ENCODE peak calls at places on chromosomes 4 and X, in six cellular contexts. J, X, D, A, Q and M are unnamed samples.

GRCh38 chrX:69277961-69278795 is 112.9 kb upstream of the PJA1 start:
- DNase-seq in J (no peak), X (no peak), A (no peak), Q (peak), D (no peak), M (no peak)

GRCh38 chr4:7753271-7753670 is 186.4 kb downstream of the AFAP1 start:
- DNase-seq in J (no peak), A (no peak), D (no peak), X (no peak), Q (no peak), M (no peak)

GRCh38 chrX:46573896-46574336 is 351 bp downstream of the CHST7 start:
- DNase-seq in A (no peak), X (peak), J (peak), D (peak), Q (peak), M (no peak)

GRCh38 chrX:115892787-115893671 is 277.5 kb upstream of the AGTR2 start:
- DNase-seq in A (peak), X (no peak), Q (peak), D (no peak), J (peak), M (no peak)

GRCh38 chr4:123505457-123506310 is 109.1 kb downstream of the SPRY1 start:
- DNase-seq in Q (peak), D (peak), X (peak), A (no peak), J (peak), M (peak)

GRCh38 chr4:52199574-52200338 is 148.7 kb downstream of the SPATA18 start:
- DNase-seq in Q (no peak), A (peak), J (peak), X (no peak), D (peak), M (no peak)

GRCh38 chr4:3387154-3387942 is 54.4 kb upstream of the HGFAC start:
- DNase-seq in Q (no peak), A (no peak), J (no peak), X (peak), D (no peak), M (no peak)

GRCh38 chr4:169198167-169198566 is 72.6 kb downstream of the SH3RF1 start:
- DNase-seq in Q (no peak), J (no peak), X (no peak), D (no peak), A (no peak), M (no peak)

GRCh38 chr4:55758081-55758480 is 61.5 kb upstream of the EXOC1L start:
- DNase-seq in J (no peak), D (peak), Q (no peak), A (no peak), X (no peak), M (no peak)

GRCh38 chr4:139740531-139741041 is 75.0 kb downstream of the MGST2 start:
- DNase-seq in A (peak), J (peak), D (peak), X (no peak), Q (no peak), M (no peak)

GRCh38 chrX:13078739-13079444 is 34.5 kb upstream of the FAM9C start:
- DNase-seq in A (peak), D (peak), J (peak), X (no peak), Q (no peak), M (no peak)

GRCh38 chr4:45477311-45477733 is 646.5 kb downstream of the GABRG1 start:
- DNase-seq in A (no peak), X (peak), Q (no peak), J (no peak), D (no peak), M (no peak)

GRCh38 chr4:98507299-98507698 is 151.1 kb downstream of the TSPAN5 start:
- DNase-seq in A (no peak), Q (no peak), J (no peak), X (no peak), D (no peak), M (no peak)

GRCh38 chrX:78710146-78710545 is 37.4 kb upstream of the LPAR4 start:
- DNase-seq in D (peak), Q (no peak), J (no peak), A (no peak), X (no peak), M (no peak)

GRCh38 chr4:75698162-75698962 is 25.2 kb upstream of the G3BP2 start:
- DNase-seq in A (no peak), D (no peak), X (no peak), J (no peak), Q (no peak), M (no peak)

GRCh38 chr4:75699299-75699698 is 25.1 kb upstream of the USO1 start:
- DNase-seq in Q (no peak), X (no peak), D (no peak), A (no peak), J (no peak), M (no peak)

GRCh38 chr4:75698963-75699228 is 25.5 kb upstream of the USO1 start:
- DNase-seq in Q (no peak), A (no peak), X (no peak), J (no peak), D (no peak), M (no peak)

GRCh38 chr4:75696551-75696950 is 23.3 kb upstream of the G3BP2 start:
- DNase-seq in Q (no peak), X (no peak), A (no peak), D (no peak), J (no peak), M (no peak)

DNA sequence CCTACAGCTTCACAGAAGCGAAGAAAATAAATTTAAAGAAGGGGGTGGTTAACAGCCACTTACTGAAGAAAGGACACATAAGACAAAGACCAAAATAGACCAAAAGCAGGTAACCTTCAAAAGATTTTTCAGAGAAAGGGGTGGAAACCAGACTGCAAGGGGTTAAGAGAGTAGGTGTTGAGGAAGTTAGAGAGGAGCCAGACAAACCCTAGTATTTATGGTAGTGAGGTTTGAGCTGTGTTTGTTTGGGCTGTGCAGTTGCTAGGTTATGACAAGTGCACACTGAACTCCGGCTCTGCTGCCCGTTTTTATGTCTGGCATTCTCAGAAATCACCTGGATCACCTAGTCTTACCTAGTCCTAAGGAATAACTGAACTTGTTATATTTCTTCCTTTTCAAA is 22.8 kb upstream of the G3BP2 start:
- DNase-seq in Q (no peak), A (no peak), D (no peak), X (no peak), J (no peak), M (no peak)
- TF ChIP-seq CTCF in Q (no peak), A (no peak), D (no peak), X (no peak), J (no peak), M (no peak)

DNA sequence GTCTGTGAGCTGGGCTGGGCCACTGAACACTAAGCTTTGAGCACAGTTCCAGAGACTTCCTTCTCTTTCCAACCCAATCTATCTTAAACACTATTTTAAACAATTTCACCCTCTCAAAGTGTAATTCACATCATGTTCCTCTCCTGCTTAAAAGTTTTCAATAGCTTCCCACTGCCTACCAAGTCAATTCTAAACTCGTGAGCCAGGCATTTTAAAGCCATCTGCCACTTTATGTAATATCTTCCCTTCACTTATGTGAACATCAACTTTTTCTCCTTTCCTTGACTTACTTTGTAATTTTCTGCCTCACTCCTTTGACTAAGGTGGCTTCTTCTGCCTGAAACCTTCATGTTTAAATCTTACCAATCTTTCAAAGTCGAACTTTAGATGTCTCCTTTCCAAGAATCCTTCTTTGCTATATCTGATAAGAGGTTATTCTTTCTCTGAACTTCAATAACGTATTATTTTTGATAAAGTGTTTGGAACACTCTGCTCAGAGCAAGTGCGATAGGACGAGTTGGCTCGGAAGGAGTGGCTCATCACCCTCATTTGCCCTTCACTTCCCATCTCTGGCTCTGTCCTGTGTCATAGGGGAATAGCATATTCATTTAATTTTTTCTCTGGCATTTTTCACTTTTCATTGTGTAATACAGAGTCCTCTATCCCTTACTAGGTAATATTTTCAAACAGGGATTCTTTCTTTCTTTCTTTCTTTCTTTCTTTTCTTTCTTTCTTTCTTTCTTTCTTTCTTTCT is 13.0 kb upstream of the SPARCL1 start:
- DNase-seq in X (no peak), Q (no peak), J (no peak), D (no peak), A (no peak), M (no peak)
- TF ChIP-seq CTCF in X (no peak), Q (no peak), J (no peak), D (no peak), A (no peak), M (no peak)

GRCh38 chr4:1572521-1572920 is 111.6 kb downstream of the FAM53A start:
- DNase-seq in Q (no peak), X (peak), J (no peak), A (no peak), D (no peak), M (no peak)
- TF ChIP-seq CTCF in Q (no peak), X (no peak), J (no peak), A (no peak), D (no peak), M (no peak)

GRCh38 chr4:144787365-144788263 is 141.7 kb downstream of the HHIP start:
- DNase-seq in Q (peak), J (peak), D (peak), X (no peak), A (peak), M (no peak)
- TF ChIP-seq CTCF in Q (peak), J (peak), D (peak), X (peak), A (peak), M (peak)

DNA sequence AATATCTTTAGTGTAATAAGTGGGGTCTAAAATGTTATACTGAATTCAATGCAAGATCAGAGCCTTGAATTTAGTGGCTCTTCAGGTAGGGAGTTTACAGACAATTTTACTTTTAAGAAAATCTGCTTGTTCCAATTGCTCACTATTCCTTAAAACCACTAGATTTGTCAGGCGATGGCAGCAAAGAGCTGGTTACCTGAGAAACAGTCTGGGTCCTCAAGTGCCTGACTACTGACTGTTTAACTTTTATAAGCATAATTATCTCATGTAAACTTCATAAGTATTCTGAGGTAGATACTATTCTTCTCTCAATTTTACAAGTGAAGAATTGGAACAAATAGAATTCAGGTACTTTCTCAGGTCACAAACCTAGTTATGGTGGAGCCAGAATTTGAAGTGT is 84.3 kb downstream of the RRAGB start:
- DNase-seq in Q (no peak), A (no peak), J (no peak), X (no peak), D (no peak), M (no peak)
- TF ChIP-seq CTCF in Q (no peak), A (no peak), J (no peak), X (no peak), D (no peak), M (no peak)

GRCh38 chrX:7190157-7190556 is 42.2 kb upstream of the PUDP start:
- DNase-seq in A (no peak), X (no peak), Q (no peak), D (no peak), J (no peak), M (no peak)

GRCh38 chrX:7192871-7193270 is 44.9 kb upstream of the PUDP start:
- DNase-seq in Q (no peak), D (no peak), J (no peak), X (no peak), A (no peak), M (no peak)

GRCh38 chrX:7194606-7195005 is 46.7 kb upstream of the PUDP start:
- DNase-seq in X (no peak), D (no peak), J (no peak), Q (no peak), A (no peak), M (no peak)

GRCh38 chrX:7191681-7192110 is 43.7 kb upstream of the PUDP start:
- DNase-seq in Q (peak), D (no peak), A (no peak), X (no peak), J (no peak), M (no peak)
- TF ChIP-seq CTCF in Q (no peak), D (no peak), A (peak), X (no peak), J (no peak), M (no peak)

DNA sequence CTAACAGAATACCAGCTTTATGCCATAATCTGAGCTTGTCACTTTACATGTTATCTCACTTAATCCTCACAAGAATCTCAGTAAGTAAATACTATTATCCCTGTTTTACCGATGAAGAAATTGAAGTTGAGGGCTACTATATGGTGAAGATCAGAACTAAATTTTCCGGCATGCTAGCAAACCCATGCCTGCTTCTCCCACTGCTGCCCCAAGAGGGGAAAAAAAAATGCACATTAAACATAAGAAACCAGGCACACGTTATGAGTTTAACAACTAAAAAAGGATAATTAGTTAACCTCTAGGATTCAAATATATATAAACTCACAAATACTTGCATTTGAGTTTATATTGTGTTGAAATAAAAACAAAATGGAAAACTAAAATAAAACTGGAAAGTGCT is 10.8 kb downstream of the SLC10A7 start:
- DNase-seq in X (no peak), A (no peak), Q (no peak), D (no peak), J (no peak), M (no peak)
- TF ChIP-seq CTCF in X (no peak), A (no peak), Q (peak), D (peak), J (no peak), M (peak)

DNA sequence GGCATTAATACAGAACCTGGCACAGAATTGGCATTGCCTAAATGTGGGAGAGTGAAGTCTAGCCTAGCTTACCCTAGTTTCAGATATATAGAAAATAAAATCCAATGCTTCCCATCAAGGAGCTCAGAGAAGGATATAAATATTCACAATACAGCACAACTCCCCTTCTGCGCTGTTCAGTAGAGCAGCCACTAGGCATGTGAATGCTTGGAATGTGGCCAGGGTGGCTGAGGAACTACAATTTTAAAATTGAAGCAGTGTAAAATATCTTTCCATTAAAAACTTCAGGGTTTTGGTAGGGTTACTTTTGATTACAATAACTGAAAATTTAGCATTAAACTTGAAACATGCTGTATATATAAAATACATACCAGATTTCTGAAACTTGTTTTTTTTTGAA is 19.5 kb downstream of the ZNF518B start:
- DNase-seq in A (no peak), X (no peak), Q (peak), J (no peak), D (no peak), M (no peak)
- TF ChIP-seq CTCF in A (no peak), X (no peak), Q (no peak), J (no peak), D (no peak), M (no peak)